ENCODE peak calls at places on chromosomes 4 and X, in ten cellular contexts. R is osteoblast, V is IMR-90, J is psoas muscle, T is aorta, F is mesendoderm, U is fibroblast of lung, S is lower lobe of right lung, W is MM.1S, K is ascending aorta. G is an unnamed sample. For H3K4me1, the result is how much of the 10 kb centered on the place peaks cover.

GRCh38 chr4:171676555-171677215 is 136.5 kb upstream of the GALNTL6 start:
- DNase-seq in R (no peak), V (no peak), J (no peak), T (no peak), F (no peak), U (no peak), S (no peak), W (no peak), K (no peak), G (no peak)

GRCh38 chr4:184007891-184008290 is 102.8 kb downstream of the STOX2 start:
- DNase-seq in R (no peak), V (peak), J (no peak), T (no peak), F (no peak), U (peak), S (no peak), W (no peak), K (no peak), G (no peak)

GRCh38 chr4:182418054-182418734 is 175.0 kb downstream of the TENM3 start:
- DNase-seq in R (no peak), V (no peak), J (no peak), T (no peak), F (no peak), U (peak), S (no peak), W (peak), K (no peak), G (no peak)

GRCh38 chr4:7649741-7650531 is 215.2 kb upstream of the PSAPL1 start:
- DNase-seq in R (peak), V (peak), J (peak), T (peak), F (no peak), U (peak), S (peak), W (no peak), K (peak), G (peak)

GRCh38 chr4:94782707-94783106 is 25.0 kb downstream of the BMPR1B start:
- DNase-seq in R (no peak), V (no peak), J (no peak), T (no peak), F (no peak), U (no peak), S (no peak), W (no peak), K (no peak), G (no peak)

GRCh38 chrX:47285762-47286320 is 53.0 kb downstream of the USP11 start:
- DNase-seq in R (peak), V (peak), J (no peak), T (no peak), F (no peak), U (peak), S (no peak), W (no peak), K (no peak), G (no peak)

GRCh38 chrX:135639066-135639815 is 74.2 kb upstream of the CT45A1 start:
- DNase-seq in R (no peak), V (no peak), J (no peak), T (no peak), F (no peak), U (no peak), S (no peak), W (no peak), K (no peak), G (no peak)

GRCh38 chrX:12269484-12269883 is 131.2 kb downstream of the FRMPD4 start:
- DNase-seq in R (no peak), V (no peak), J (no peak), T (no peak), F (no peak), U (no peak), S (no peak), W (no peak), K (no peak), G (no peak)

GRCh38 chrX:130245441-130245840 is 23.3 kb downstream of the ZNF280C start:
- DNase-seq in R (peak), V (peak), J (no peak), T (no peak), F (no peak), U (peak), S (no peak), W (no peak), K (no peak), G (no peak)

GRCh38 chrX:3181846-3182245 is 140.6 kb downstream of the ARSF start:
- DNase-seq in R (no peak), V (no peak), J (no peak), T (no peak), F (no peak), U (no peak), S (no peak), W (no peak), K (no peak), G (no peak)

GRCh38 chr4:140705625-140706275 is 50.4 kb downstream of the TBC1D9 start:
- DNase-seq in R (no peak), V (no peak), J (no peak), T (no peak), F (no peak), U (no peak), S (no peak), W (no peak), K (no peak), G (no peak)

GRCh38 chr4:985123-985830 is 1.6 kb upstream of the IDUA start:
- DNase-seq in R (peak), V (no peak), J (peak), T (no peak), F (peak), U (peak), S (peak), W (no peak), K (no peak), G (peak)

GRCh38 chrX:10176121-10177003 is 19.6 kb downstream of the CLCN4 start:
- DNase-seq in R (no peak), V (no peak), J (no peak), T (no peak), F (no peak), U (no peak), S (no peak), W (no peak), K (no peak), G (no peak)

GRCh38 chrX:38105216-38105725 is 98.9 kb downstream of the SYTL5 start:
- DNase-seq in R (no peak), V (no peak), J (no peak), T (no peak), F (peak), U (no peak), S (no peak), W (no peak), K (no peak), G (no peak)

GRCh38 chr4:3262208-3263052 is 13.5 kb downstream of the MSANTD1 start:
- DNase-seq in R (peak), V (no peak), J (no peak), T (peak), F (no peak), U (no peak), S (no peak), W (no peak), K (no peak), G (no peak)

GRCh38 chr4:47118192-47118879 is 87.0 kb downstream of the GABRB1 start:
- DNase-seq in R (no peak), V (peak), J (no peak), T (no peak), F (no peak), U (peak), S (no peak), W (no peak), K (no peak), G (no peak)

GRCh38 chrX:77003956-77004355 is 443.2 kb upstream of the FGF16 start:
- DNase-seq in R (no peak), V (no peak), J (no peak), T (no peak), F (no peak), U (no peak), S (no peak), W (no peak), K (no peak), G (no peak)

GRCh38 chr4:57205580-57205979 is 95.4 kb upstream of the IGFBP7 start:
- DNase-seq in R (no peak), V (no peak), J (no peak), T (no peak), F (no peak), U (no peak), S (no peak), W (no peak), K (no peak), G (no peak)

GRCh38 chrX:100341111-100341510 is 69.0 kb downstream of the PCDH19 start:
- DNase-seq in R (no peak), V (no peak), J (no peak), T (no peak), F (no peak), U (no peak), S (no peak), W (no peak), K (no peak), G (no peak)

GRCh38 chr4:41214158-41215146 is at the start of gene APBB2:
- DNase-seq in R (peak), V (peak), J (peak), T (peak), F (peak), U (peak), S (peak), W (peak), K (peak), G (no peak)

GRCh38 chr4:75542824-75543223 is 13.0 kb upstream of the ODAPH start:
- DNase-seq in R (peak), V (peak), J (no peak), T (no peak), F (no peak), U (peak), S (no peak), W (no peak), K (no peak), G (no peak)

GRCh38 chrX:109709129-109709631 is 23.9 kb downstream of the ACSL4 start:
- DNase-seq in R (no peak), V (peak), J (no peak), T (no peak), F (peak), U (peak), S (no peak), W (peak), K (no peak), G (peak)

GRCh38 chr4:145812902-145813301 is 125.7 kb downstream of the ZNF827 start:
- DNase-seq in R (no peak), V (no peak), J (no peak), T (no peak), F (no peak), U (no peak), S (no peak), W (no peak), K (no peak), G (no peak)

GRCh38 chrX:44043496-44043895 is 70.3 kb upstream of the NDP start:
- DNase-seq in R (no peak), V (no peak), J (no peak), T (no peak), F (no peak), U (no peak), S (no peak), W (no peak), K (no peak), G (no peak)

GRCh38 chr4:145898926-145899531 is 39.6 kb downstream of the ZNF827 start:
- DNase-seq in R (peak), V (no peak), J (no peak), T (no peak), F (no peak), U (no peak), S (no peak), W (no peak), K (no peak), G (no peak)

GRCh38 chr4:73729534-73730165 is 10.7 kb upstream of the CXCL8 start:
- DNase-seq in R (peak), V (peak), J (peak), T (no peak), F (peak), U (peak), S (peak), W (peak), K (no peak), G (no peak)

GRCh38 chr4:182968917-182969650 is 51.9 kb upstream of the DCTD start:
- DNase-seq in R (no peak), V (no peak), J (no peak), T (no peak), F (no peak), U (no peak), S (no peak), W (no peak), K (no peak), G (no peak)

GRCh38 chrX:27354021-27354420 is 109.1 kb downstream of the PPP4R3C start:
- DNase-seq in R (no peak), V (no peak), J (no peak), T (no peak), F (no peak), U (no peak), S (no peak), W (no peak), K (no peak), G (no peak)

GRCh38 chr4:121180558-121180957 is 16.4 kb upstream of the TNIP3 start:
- DNase-seq in R (no peak), V (no peak), J (no peak), T (no peak), F (no peak), U (no peak), S (no peak), W (no peak), K (no peak), G (no peak)

GRCh38 chr4:99028187-99028586 is 32.7 kb downstream of the METAP1 start:
- DNase-seq in R (no peak), V (peak), J (no peak), T (no peak), F (no peak), U (no peak), S (no peak), W (no peak), K (no peak), G (no peak)

GRCh38 chr4:7922466-7922865 is 17.2 kb downstream of the AFAP1 start:
- DNase-seq in R (no peak), V (no peak), J (no peak), T (no peak), F (no peak), U (no peak), S (no peak), W (no peak), K (no peak), G (no peak)

GRCh38 chrX:107776649-107777535 is 641 bp upstream of the NCBP2L start:
- DNase-seq in R (peak), V (peak), J (peak), T (peak), F (peak), U (peak), S (peak), W (peak), K (peak), G (peak)

GRCh38 chr4:152680988-152681731 is 1.4 kb upstream of the TMEM154 start:
- DNase-seq in R (peak), V (peak), J (no peak), T (no peak), F (peak), U (peak), S (no peak), W (no peak), K (no peak), G (no peak)

GRCh38 chr4:41360214-41360910 is 103.6 kb downstream of the UCHL1 start:
- DNase-seq in R (peak), V (peak), J (peak), T (peak), F (peak), U (peak), S (peak), W (peak), K (peak), G (no peak)

GRCh38 chr4:160826339-160826679 is 1337.5 kb downstream of the FSTL5 start:
- DNase-seq in R (no peak), V (no peak), J (no peak), T (peak), F (no peak), U (no peak), S (no peak), W (no peak), K (no peak), G (no peak)

GRCh38 chr4:47667552-47667951 is 170.3 kb downstream of the CORIN start:
- DNase-seq in R (no peak), V (peak), J (no peak), T (no peak), F (no peak), U (no peak), S (no peak), W (no peak), K (no peak), G (no peak)

DNA sequence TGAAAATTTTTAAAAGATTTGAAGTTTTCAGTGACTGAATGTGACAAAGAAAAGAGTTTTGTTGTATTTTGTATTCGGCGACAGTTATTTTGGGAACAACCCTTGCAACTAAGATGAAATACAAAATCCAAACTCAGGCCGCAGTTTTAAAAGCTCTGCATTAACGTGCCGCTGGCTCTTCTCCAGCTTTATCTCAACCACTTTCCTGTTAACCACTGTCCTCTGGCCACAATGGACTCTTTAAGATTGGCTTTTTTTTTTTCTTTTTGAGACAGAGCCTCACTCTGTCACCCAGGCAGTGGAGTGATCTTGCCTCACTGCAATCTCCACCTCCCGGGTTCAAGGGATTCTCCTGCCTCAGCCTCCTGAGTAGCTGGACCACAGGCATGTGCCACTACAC is 22.1 kb upstream of the AMTN start:
- DNase-seq in R (no peak), V (no peak), J (no peak), T (no peak), F (no peak), U (no peak), S (no peak), W (no peak), K (no peak), G (no peak)
- H3K27ac ChIP-seq in R (no peak), V (no peak), J (no peak), T (no peak), F (no peak), U (no peak), S (no peak), W (no peak), K (no peak), G (no peak)

GRCh38 chr4:4601803-4602369 is 60.0 kb upstream of the STX18 start:
- DNase-seq in R (no peak), V (no peak), J (no peak), T (no peak), F (no peak), U (no peak), S (no peak), W (no peak), K (no peak), G (no peak)

GRCh38 chr4:4599886-4600285 is 58.0 kb upstream of the STX18 start:
- DNase-seq in R (no peak), V (no peak), J (no peak), T (no peak), F (no peak), U (no peak), S (no peak), W (no peak), K (no peak), G (no peak)

GRCh38 chr4:4603592-4603991 is 61.7 kb upstream of the STX18 start:
- DNase-seq in R (no peak), V (no peak), J (no peak), T (no peak), F (peak), U (no peak), S (no peak), W (no peak), K (no peak), G (no peak)

GRCh38 chr4:4603067-4603466 is 61.2 kb upstream of the STX18 start:
- DNase-seq in R (no peak), V (no peak), J (no peak), T (no peak), F (peak), U (no peak), S (no peak), W (no peak), K (no peak), G (no peak)

GRCh38 chr4:4602468-4602867 is 60.6 kb upstream of the STX18 start:
- DNase-seq in R (no peak), V (no peak), J (no peak), T (no peak), F (no peak), U (no peak), S (no peak), W (no peak), K (no peak), G (no peak)
- H3K4me1 ChIP-seq in R (under half), V (under half), J (under half), T (under half), F (under half), U (under half), S (under half), W (under half), K (under half), G (under half)

GRCh38 chr4:170111100-170111499 is 21.3 kb upstream of the AADAT start:
- DNase-seq in R (no peak), V (no peak), J (no peak), T (no peak), F (peak), U (no peak), S (no peak), W (no peak), K (no peak), G (no peak)
- H3K27ac ChIP-seq in R (no peak), V (no peak), J (no peak), T (no peak), F (peak), U (no peak), S (no peak), W (no peak), K (no peak), G (no peak)

GRCh38 chrX:1472975-1473374 is 20.3 kb upstream of the ASMTL start:
- DNase-seq in R (no peak), V (no peak), J (no peak), T (peak), F (no peak), U (no peak), S (no peak), W (no peak), K (no peak), G (no peak)
- H3K4me1 ChIP-seq in R (under half), V (under half), J (under half), T (under half), F (under half), U (under half), S (under half), W (under half), K (under half), G (under half)

GRCh38 chr4:38867478-38868054 is at the start of gene FAM114A1:
- DNase-seq in R (peak), V (peak), J (peak), T (peak), F (peak), U (peak), S (peak), W (peak), K (no peak), G (peak)
- H3K27ac ChIP-seq in R (peak), V (peak), J (peak), T (peak), F (no peak), U (peak), S (peak), W (no peak), K (peak), G (peak)

GRCh38 chr4:173575482-173576152 is 45.6 kb upstream of the HAND2 start:
- DNase-seq in R (no peak), V (no peak), J (no peak), T (no peak), F (no peak), U (no peak), S (no peak), W (no peak), K (no peak), G (no peak)
- H3K4me1 ChIP-seq in R (under half), V (under half), J (under half), T (under half), F (under half), U (under half), S (under half), W (under half), K (under half), G (under half)

G was measured in CD4-positive, CD25-positive, alpha-beta regulatory T cell.